ENCODE peak calls at places on chromosomes 11 and 22, in five cellular contexts. One of them, this sample, is unnamed. For H3K4me1, the result is how much of the 10 kb centered on the place peaks cover.

GRCh38 chr11:76903325-76903724 is 42.6 kb downstream of the ACER3 start:
- DNase-seq in upper lobe of right lung: no peak
- DNase-seq in mesendoderm: peak
- DNase-seq in adrenal gland: no peak
- DNase-seq in aorta: no peak
- DNase-seq in this sample: no peak

GRCh38 chr11:16587670-16588069 is 150.8 kb upstream of the C11orf58 start:
- DNase-seq in mesendoderm: no peak
- DNase-seq in upper lobe of right lung: no peak
- DNase-seq in aorta: no peak
- DNase-seq in adrenal gland: no peak
- DNase-seq in this sample: no peak

GRCh38 chr22:31942091-31942490 is 2.2 kb upstream of the YWHAH start:
- DNase-seq in aorta: no peak
- DNase-seq in upper lobe of right lung: peak
- DNase-seq in adrenal gland: no peak
- DNase-seq in mesendoderm: no peak
- DNase-seq in this sample: no peak

GRCh38 chr22:39907605-39908097 is 6.8 kb downstream of the GRAP2 start:
- DNase-seq in mesendoderm: no peak
- DNase-seq in adrenal gland: no peak
- DNase-seq in aorta: no peak
- DNase-seq in upper lobe of right lung: no peak
- DNase-seq in this sample: no peak

GRCh38 chr22:22408731-22409696 is 99.5 kb downstream of the ZNF280B start:
- DNase-seq in mesendoderm: peak
- DNase-seq in adrenal gland: peak
- DNase-seq in upper lobe of right lung: no peak
- DNase-seq in aorta: no peak
- DNase-seq in this sample: peak

GRCh38 chr22:44316393-44317162 is 3.8 kb upstream of the SHISAL1 start:
- DNase-seq in adrenal gland: no peak
- DNase-seq in aorta: no peak
- DNase-seq in mesendoderm: no peak
- DNase-seq in upper lobe of right lung: no peak
- DNase-seq in this sample: no peak

GRCh38 chr11:56817661-56818060 is 69.2 kb upstream of the OR9G4 start:
- DNase-seq in aorta: no peak
- DNase-seq in upper lobe of right lung: no peak
- DNase-seq in adrenal gland: no peak
- DNase-seq in mesendoderm: no peak
- DNase-seq in this sample: no peak

GRCh38 chr11:127862406-127862805 is 725.0 kb downstream of the ETS1 start:
- DNase-seq in aorta: no peak
- DNase-seq in upper lobe of right lung: no peak
- DNase-seq in adrenal gland: no peak
- DNase-seq in mesendoderm: peak
- DNase-seq in this sample: no peak

GRCh38 chr11:79794057-79794456 is 353.2 kb upstream of the TENM4 start:
- DNase-seq in upper lobe of right lung: no peak
- DNase-seq in aorta: no peak
- DNase-seq in mesendoderm: peak
- DNase-seq in adrenal gland: no peak
- DNase-seq in this sample: no peak

GRCh38 chr11:62394825-62395538 is 23.9 kb upstream of the SCGB1A1 start:
- DNase-seq in adrenal gland: peak
- DNase-seq in aorta: peak
- DNase-seq in mesendoderm: peak
- DNase-seq in upper lobe of right lung: peak
- DNase-seq in this sample: peak

GRCh38 chr22:37068859-37069258 is 17.3 kb downstream of the KCTD17 start:
- DNase-seq in adrenal gland: no peak
- DNase-seq in upper lobe of right lung: no peak
- DNase-seq in mesendoderm: peak
- DNase-seq in aorta: no peak
- DNase-seq in this sample: no peak

GRCh38 chr11:2004466-2004865 is 6.8 kb upstream of the H19 start:
- DNase-seq in adrenal gland: no peak
- DNase-seq in aorta: no peak
- DNase-seq in mesendoderm: no peak
- DNase-seq in upper lobe of right lung: no peak
- DNase-seq in this sample: no peak

GRCh38 chr22:46538816-46539163 is 1.4 kb upstream of the CELSR1 start:
- DNase-seq in aorta: no peak
- DNase-seq in adrenal gland: no peak
- DNase-seq in upper lobe of right lung: peak
- DNase-seq in mesendoderm: no peak
- DNase-seq in this sample: no peak

GRCh38 chr11:101126551-101127347 is 2.9 kb downstream of the PGR start:
- DNase-seq in upper lobe of right lung: no peak
- DNase-seq in mesendoderm: peak
- DNase-seq in adrenal gland: peak
- DNase-seq in aorta: peak
- DNase-seq in this sample: no peak

GRCh38 chr11:47499160-47499559 is 50.2 kb upstream of the RAPSN start:
- DNase-seq in adrenal gland: no peak
- DNase-seq in aorta: no peak
- DNase-seq in upper lobe of right lung: no peak
- DNase-seq in mesendoderm: no peak
- DNase-seq in this sample: no peak
- H3K4me1 ChIP-seq in adrenal gland: half or more
- H3K4me1 ChIP-seq in aorta: under half
- H3K4me1 ChIP-seq in upper lobe of right lung: under half
- H3K4me1 ChIP-seq in mesendoderm: under half
- H3K4me1 ChIP-seq in this sample: under half

DNA sequence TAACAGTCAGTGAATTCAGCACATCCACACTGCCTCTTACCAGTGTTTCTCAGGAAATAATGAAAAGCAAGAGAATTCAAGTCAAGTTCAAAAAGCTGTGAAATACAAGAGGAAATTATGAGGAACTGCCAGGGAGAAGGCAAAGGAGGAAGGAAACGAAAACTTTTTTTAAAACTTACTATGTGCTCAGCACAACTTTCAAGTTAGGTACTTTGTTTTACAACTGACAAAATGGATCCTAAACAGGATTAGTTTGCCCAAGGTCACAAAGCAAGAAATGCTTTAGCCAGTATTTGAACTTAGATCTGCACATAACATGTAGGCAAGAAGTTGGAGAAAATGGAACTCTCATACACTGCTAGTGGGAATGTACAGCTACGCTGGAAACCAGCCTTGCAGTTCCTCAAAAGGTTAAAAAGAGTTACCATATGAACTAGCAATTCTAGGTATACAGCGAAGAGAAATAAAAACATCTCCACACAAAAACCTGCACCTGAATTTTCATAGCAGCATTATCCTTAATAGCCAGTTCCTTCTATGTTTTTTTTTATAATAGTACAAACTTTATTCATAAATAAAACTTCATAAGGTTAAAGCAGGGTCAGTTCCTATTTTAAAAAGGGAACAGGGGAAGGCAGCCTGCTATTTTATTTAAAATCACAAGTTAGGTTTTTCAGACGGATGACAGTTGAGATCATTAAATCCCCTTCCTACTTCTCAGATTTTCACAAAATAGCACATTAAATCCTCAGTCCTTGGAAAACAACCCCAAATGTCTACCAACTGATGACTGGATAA is 19.3 kb downstream of the DDX6 start:
- DNase-seq in upper lobe of right lung: no peak
- DNase-seq in adrenal gland: no peak
- DNase-seq in mesendoderm: no peak
- DNase-seq in aorta: no peak
- DNase-seq in this sample: no peak
- H3K4me1 ChIP-seq in upper lobe of right lung: half or more
- H3K4me1 ChIP-seq in adrenal gland: half or more
- H3K4me1 ChIP-seq in mesendoderm: under half
- H3K4me1 ChIP-seq in aorta: under half
- H3K4me1 ChIP-seq in this sample: under half

DNA sequence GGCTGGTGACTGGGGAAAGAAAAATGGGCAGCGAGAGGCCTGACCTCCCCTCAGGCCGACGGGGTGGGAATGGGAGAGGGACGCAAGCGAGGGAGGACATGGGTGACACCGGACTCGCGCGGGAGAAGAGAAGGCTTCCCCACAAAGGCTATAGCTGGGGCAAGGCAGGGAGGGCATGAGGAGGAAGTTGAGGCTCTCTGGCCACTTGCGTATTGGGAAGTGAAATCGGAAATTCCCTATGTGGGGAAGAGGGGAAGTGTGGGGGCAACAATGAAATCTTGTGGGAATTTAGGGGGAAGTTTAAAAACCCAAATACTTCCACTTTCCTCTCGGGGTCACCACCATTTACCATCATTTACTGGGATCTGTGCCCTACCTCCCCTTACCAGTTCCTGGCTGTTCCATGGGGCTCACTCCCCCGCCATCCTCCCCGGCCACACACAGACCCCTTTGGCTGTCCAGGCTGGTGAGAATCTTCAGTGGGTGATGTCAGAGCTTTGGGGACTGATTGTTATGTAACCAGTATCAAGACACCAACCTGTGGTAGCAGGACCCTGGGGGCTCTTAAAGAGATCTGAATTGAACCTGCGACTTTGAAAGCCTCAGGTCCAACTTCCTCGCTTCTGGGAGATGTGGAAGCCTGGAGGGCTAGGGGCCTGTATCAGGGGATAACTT is 942 bp upstream of the EHD1 start:
- DNase-seq in adrenal gland: no peak
- DNase-seq in upper lobe of right lung: peak
- DNase-seq in aorta: no peak
- DNase-seq in mesendoderm: no peak
- DNase-seq in this sample: no peak
- H3K4me1 ChIP-seq in adrenal gland: under half
- H3K4me1 ChIP-seq in upper lobe of right lung: under half
- H3K4me1 ChIP-seq in aorta: under half
- H3K4me1 ChIP-seq in mesendoderm: under half
- H3K4me1 ChIP-seq in this sample: under half

GRCh38 chr11:68948948-68949347 is 31.8 kb downstream of the MRGPRD start:
- DNase-seq in mesendoderm: no peak
- DNase-seq in upper lobe of right lung: no peak
- DNase-seq in adrenal gland: no peak
- DNase-seq in aorta: no peak
- DNase-seq in this sample: no peak

GRCh38 chr11:68947151-68947550 is 33.6 kb downstream of the MRGPRD start:
- DNase-seq in mesendoderm: no peak
- DNase-seq in upper lobe of right lung: no peak
- DNase-seq in aorta: no peak
- DNase-seq in adrenal gland: no peak
- DNase-seq in this sample: no peak

GRCh38 chr11:68948496-68948895 is 32.3 kb downstream of the MRGPRD start:
- DNase-seq in mesendoderm: no peak
- DNase-seq in upper lobe of right lung: no peak
- DNase-seq in adrenal gland: no peak
- DNase-seq in aorta: no peak
- DNase-seq in this sample: no peak

GRCh38 chr11:68950268-68950667 is 30.5 kb downstream of the MRGPRD start:
- DNase-seq in aorta: no peak
- DNase-seq in upper lobe of right lung: no peak
- DNase-seq in adrenal gland: no peak
- DNase-seq in mesendoderm: peak
- DNase-seq in this sample: peak

GRCh38 chr11:68946416-68947090 is 34.2 kb downstream of the MRGPRD start:
- DNase-seq in aorta: peak
- DNase-seq in mesendoderm: no peak
- DNase-seq in adrenal gland: peak
- DNase-seq in upper lobe of right lung: no peak
- DNase-seq in this sample: no peak
- H3K4me1 ChIP-seq in aorta: under half
- H3K4me1 ChIP-seq in mesendoderm: under half
- H3K4me1 ChIP-seq in adrenal gland: under half
- H3K4me1 ChIP-seq in upper lobe of right lung: under half
- H3K4me1 ChIP-seq in this sample: under half

GRCh38 chr22:36015155-36015805 is 13.3 kb downstream of the RBFOX2 start:
- DNase-seq in adrenal gland: no peak
- DNase-seq in upper lobe of right lung: no peak
- DNase-seq in mesendoderm: no peak
- DNase-seq in aorta: no peak
- DNase-seq in this sample: no peak

GRCh38 chr22:36016656-36017055 is 12.0 kb downstream of the RBFOX2 start:
- DNase-seq in upper lobe of right lung: no peak
- DNase-seq in mesendoderm: no peak
- DNase-seq in adrenal gland: no peak
- DNase-seq in aorta: no peak
- DNase-seq in this sample: peak

GRCh38 chr22:36017661-36018091 is 10.9 kb downstream of the RBFOX2 start:
- DNase-seq in mesendoderm: peak
- DNase-seq in upper lobe of right lung: no peak
- DNase-seq in aorta: no peak
- DNase-seq in adrenal gland: no peak
- DNase-seq in this sample: no peak

GRCh38 chr22:36014539-36015072 is 14.0 kb downstream of the RBFOX2 start:
- DNase-seq in upper lobe of right lung: no peak
- DNase-seq in mesendoderm: no peak
- DNase-seq in aorta: no peak
- DNase-seq in adrenal gland: no peak
- DNase-seq in this sample: no peak

DNA sequence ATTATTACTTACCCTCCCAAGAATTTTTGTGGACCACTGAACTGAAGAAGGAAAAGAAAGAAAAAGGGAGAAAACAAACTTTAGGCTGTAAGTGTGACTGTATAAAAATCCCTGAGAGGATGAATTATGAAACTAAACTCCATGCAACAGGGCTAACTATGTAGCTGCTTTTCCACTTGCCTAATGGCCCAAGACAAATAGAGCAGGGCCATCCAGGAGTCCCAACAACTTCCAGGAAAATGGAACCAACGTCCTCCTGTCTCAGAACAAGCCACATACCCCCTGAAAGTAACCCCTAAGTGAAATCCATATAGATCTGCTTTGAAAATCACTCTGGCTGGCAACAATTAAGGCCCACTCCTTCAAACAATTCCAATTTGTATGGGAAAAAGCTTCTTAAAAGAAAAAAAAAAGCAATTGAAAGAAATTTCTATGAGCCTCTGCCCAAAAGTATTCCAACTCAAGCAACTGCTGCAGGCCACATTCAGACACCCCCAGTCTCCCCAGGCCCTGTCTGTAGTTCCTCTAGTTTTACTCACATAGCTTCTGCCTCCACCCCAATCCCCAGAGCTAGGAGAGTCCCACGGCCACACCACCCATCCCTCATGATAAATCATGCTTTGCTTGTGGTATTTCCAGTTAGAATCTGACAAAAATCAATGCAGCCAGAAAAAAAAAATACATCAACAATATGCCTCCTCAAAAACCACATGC is 12.7 kb downstream of the RBFOX2 start:
- DNase-seq in mesendoderm: no peak
- DNase-seq in adrenal gland: no peak
- DNase-seq in upper lobe of right lung: no peak
- DNase-seq in aorta: no peak
- DNase-seq in this sample: no peak
- H3K4me1 ChIP-seq in mesendoderm: under half
- H3K4me1 ChIP-seq in adrenal gland: under half
- H3K4me1 ChIP-seq in upper lobe of right lung: under half
- H3K4me1 ChIP-seq in aorta: under half
- H3K4me1 ChIP-seq in this sample: under half

DNA sequence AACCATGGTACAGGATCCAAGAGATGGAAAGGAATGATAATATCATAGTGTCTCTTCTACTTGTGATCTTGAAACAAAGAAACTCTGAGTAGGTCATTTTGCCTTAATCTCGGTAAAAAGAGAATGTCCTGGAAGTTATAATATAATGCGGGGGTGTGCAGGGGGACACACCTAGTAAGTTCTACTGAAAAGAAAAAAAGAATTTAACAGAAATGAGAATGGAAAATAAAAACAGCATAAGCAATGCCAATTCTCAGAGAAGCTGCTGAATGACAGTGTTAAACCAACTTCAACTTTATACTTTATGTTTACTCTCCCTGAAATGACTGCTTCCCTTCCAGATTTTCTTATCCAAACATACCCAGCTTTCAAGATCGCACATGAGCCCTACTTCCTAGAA is 2.0 kb downstream of the HPS5 start:
- DNase-seq in aorta: no peak
- DNase-seq in mesendoderm: no peak
- DNase-seq in upper lobe of right lung: no peak
- DNase-seq in adrenal gland: no peak
- DNase-seq in this sample: no peak
- H3K4me1 ChIP-seq in aorta: under half
- H3K4me1 ChIP-seq in mesendoderm: under half
- H3K4me1 ChIP-seq in upper lobe of right lung: under half
- H3K4me1 ChIP-seq in adrenal gland: under half
- H3K4me1 ChIP-seq in this sample: under half

This sample was measured in HAP-1.